ENCODE peak calls at places on chromosomes 16 and 17, in seven cellular contexts. One of them, this sample, is unnamed.

GRCh38 chr17:72590882-72591499 is 470.2 kb downstream of the SOX9 start:
- DNase-seq in colonic mucosa: peak
- DNase-seq in heart right ventricle: no peak
- DNase-seq in heart left ventricle: no peak
- DNase-seq in suprapubic skin: no peak
- DNase-seq in cardiac muscle cell: no peak
- DNase-seq in neural progenitor cell: no peak
- DNase-seq in this sample: no peak

GRCh38 chr17:28371245-28372202 is at the start of gene SARM1:
- DNase-seq in heart right ventricle: peak
- DNase-seq in heart left ventricle: peak
- DNase-seq in colonic mucosa: peak
- DNase-seq in suprapubic skin: peak
- DNase-seq in cardiac muscle cell: peak
- DNase-seq in neural progenitor cell: peak
- DNase-seq in this sample: peak

GRCh38 chr16:18041864-18042834 is 294.4 kb downstream of the NPIPA8 start:
- DNase-seq in colonic mucosa: peak
- DNase-seq in heart left ventricle: no peak
- DNase-seq in neural progenitor cell: no peak
- DNase-seq in suprapubic skin: no peak
- DNase-seq in heart right ventricle: no peak
- DNase-seq in cardiac muscle cell: no peak
- DNase-seq in this sample: no peak

GRCh38 chr16:13333336-13333735 is 431.9 kb downstream of the SHISA9 start:
- DNase-seq in neural progenitor cell: no peak
- DNase-seq in colonic mucosa: no peak
- DNase-seq in heart right ventricle: no peak
- DNase-seq in suprapubic skin: no peak
- DNase-seq in cardiac muscle cell: no peak
- DNase-seq in heart left ventricle: no peak
- DNase-seq in this sample: no peak

GRCh38 chr16:68257906-68258800 is 6.2 kb upstream of the SLC7A6 start:
- DNase-seq in colonic mucosa: peak
- DNase-seq in heart right ventricle: no peak
- DNase-seq in suprapubic skin: no peak
- DNase-seq in cardiac muscle cell: no peak
- DNase-seq in heart left ventricle: no peak
- DNase-seq in neural progenitor cell: no peak
- DNase-seq in this sample: no peak

GRCh38 chr16:73056383-73056782 is 8.5 kb upstream of the ZFHX3 start:
- DNase-seq in heart left ventricle: no peak
- DNase-seq in cardiac muscle cell: peak
- DNase-seq in heart right ventricle: no peak
- DNase-seq in colonic mucosa: no peak
- DNase-seq in neural progenitor cell: no peak
- DNase-seq in suprapubic skin: no peak
- DNase-seq in this sample: no peak

GRCh38 chr17:16872836-16873653 is 98.9 kb downstream of the TNFRSF13B start:
- DNase-seq in colonic mucosa: peak
- DNase-seq in suprapubic skin: peak
- DNase-seq in cardiac muscle cell: peak
- DNase-seq in neural progenitor cell: peak
- DNase-seq in heart right ventricle: peak
- DNase-seq in heart left ventricle: no peak
- DNase-seq in this sample: no peak

GRCh38 chr17:64278614-64279013 is 15.6 kb upstream of the TEX2 start:
- DNase-seq in heart left ventricle: no peak
- DNase-seq in neural progenitor cell: no peak
- DNase-seq in colonic mucosa: no peak
- DNase-seq in suprapubic skin: no peak
- DNase-seq in cardiac muscle cell: peak
- DNase-seq in heart right ventricle: no peak
- DNase-seq in this sample: peak

GRCh38 chr16:68396481-68396880 is 51.8 kb downstream of the SMPD3 start:
- DNase-seq in heart left ventricle: no peak
- DNase-seq in colonic mucosa: peak
- DNase-seq in suprapubic skin: no peak
- DNase-seq in neural progenitor cell: peak
- DNase-seq in heart right ventricle: no peak
- DNase-seq in cardiac muscle cell: peak
- DNase-seq in this sample: no peak

GRCh38 chr16:89920723-89921122 is 2.1 kb downstream of the MC1R start:
- DNase-seq in heart right ventricle: no peak
- DNase-seq in suprapubic skin: no peak
- DNase-seq in heart left ventricle: no peak
- DNase-seq in neural progenitor cell: no peak
- DNase-seq in colonic mucosa: no peak
- DNase-seq in cardiac muscle cell: no peak
- DNase-seq in this sample: no peak

GRCh38 chr16:27461483-27462171 is 59.7 kb downstream of the IL21R start:
- DNase-seq in colonic mucosa: no peak
- DNase-seq in cardiac muscle cell: no peak
- DNase-seq in suprapubic skin: no peak
- DNase-seq in neural progenitor cell: no peak
- DNase-seq in heart left ventricle: no peak
- DNase-seq in heart right ventricle: no peak
- DNase-seq in this sample: no peak

GRCh38 chr17:16940116-16940881 is 31.6 kb downstream of the TNFRSF13B start:
- DNase-seq in heart right ventricle: no peak
- DNase-seq in cardiac muscle cell: no peak
- DNase-seq in heart left ventricle: no peak
- DNase-seq in colonic mucosa: no peak
- DNase-seq in neural progenitor cell: peak
- DNase-seq in suprapubic skin: peak
- DNase-seq in this sample: peak

GRCh38 chr16:2597560-2597902 is 59.7 kb downstream of the PDPK1 start:
- DNase-seq in neural progenitor cell: no peak
- DNase-seq in cardiac muscle cell: no peak
- DNase-seq in heart right ventricle: no peak
- DNase-seq in suprapubic skin: no peak
- DNase-seq in heart left ventricle: no peak
- DNase-seq in colonic mucosa: no peak
- DNase-seq in this sample: no peak

GRCh38 chr17:19337712-19338023 is 24.9 kb downstream of the B9D1 start:
- DNase-seq in heart left ventricle: no peak
- DNase-seq in neural progenitor cell: no peak
- DNase-seq in heart right ventricle: no peak
- DNase-seq in colonic mucosa: no peak
- DNase-seq in cardiac muscle cell: peak
- DNase-seq in suprapubic skin: no peak
- DNase-seq in this sample: no peak

GRCh38 chr17:19335951-19336631 is 26.4 kb downstream of the B9D1 start:
- DNase-seq in heart right ventricle: no peak
- DNase-seq in suprapubic skin: no peak
- DNase-seq in colonic mucosa: no peak
- DNase-seq in heart left ventricle: no peak
- DNase-seq in cardiac muscle cell: no peak
- DNase-seq in neural progenitor cell: no peak
- DNase-seq in this sample: no peak

GRCh38 chr17:19336938-19337711 is 25.4 kb downstream of the B9D1 start:
- DNase-seq in heart right ventricle: no peak
- DNase-seq in cardiac muscle cell: no peak
- DNase-seq in suprapubic skin: no peak
- DNase-seq in heart left ventricle: no peak
- DNase-seq in neural progenitor cell: peak
- DNase-seq in colonic mucosa: no peak
- DNase-seq in this sample: no peak

GRCh38 chr17:19339341-19339815 is 23.1 kb downstream of the B9D1 start:
- DNase-seq in neural progenitor cell: no peak
- DNase-seq in heart right ventricle: no peak
- DNase-seq in cardiac muscle cell: no peak
- DNase-seq in heart left ventricle: no peak
- DNase-seq in colonic mucosa: no peak
- DNase-seq in suprapubic skin: no peak
- DNase-seq in this sample: no peak

DNA sequence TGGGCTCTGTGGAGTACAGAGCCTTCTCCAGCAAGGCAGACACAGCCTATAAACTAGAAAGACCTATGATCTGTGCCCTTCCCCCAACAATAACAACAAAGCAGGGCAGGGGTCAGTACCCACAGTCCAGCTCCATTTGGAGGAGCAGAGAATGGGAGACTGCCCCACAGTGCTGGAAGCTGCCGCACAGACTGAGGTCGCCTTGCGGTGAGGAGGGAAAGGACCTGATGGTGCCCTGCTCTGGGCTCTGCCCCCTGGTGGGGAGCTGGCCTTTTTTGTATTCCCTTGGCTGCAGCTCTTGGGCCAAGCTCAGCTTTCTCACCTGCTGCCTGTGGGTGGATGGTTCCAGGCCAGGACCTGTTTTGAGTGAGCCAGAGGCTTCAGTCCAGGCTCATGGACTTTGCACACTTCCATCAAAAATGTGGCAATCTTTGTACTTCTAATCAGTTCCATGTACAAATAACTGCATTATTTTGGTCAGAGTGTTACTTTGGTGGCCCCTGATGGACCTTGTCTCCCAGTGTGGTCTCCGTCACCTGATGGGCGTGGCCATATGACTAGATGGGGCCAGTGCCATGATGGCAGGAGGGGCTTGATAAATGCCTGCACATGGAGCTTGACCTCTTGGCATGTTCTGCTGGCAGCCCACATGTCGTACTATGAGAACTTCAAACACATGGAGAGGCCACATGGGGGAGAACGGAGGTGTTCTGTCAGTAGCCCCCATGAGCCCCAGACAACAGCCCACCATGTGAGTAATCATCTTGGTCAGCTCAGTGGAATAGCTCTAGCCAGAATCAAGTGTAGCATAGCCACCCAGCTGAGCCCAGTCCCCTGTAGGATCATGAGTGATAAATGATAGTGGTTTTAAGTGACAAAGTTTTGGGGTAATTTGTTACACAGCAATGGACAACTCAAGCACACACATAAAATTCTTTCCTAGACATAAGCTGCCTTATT is 24.2 kb downstream of the B9D1 start:
- DNase-seq in heart right ventricle: peak
- DNase-seq in cardiac muscle cell: peak
- DNase-seq in suprapubic skin: no peak
- DNase-seq in colonic mucosa: peak
- DNase-seq in neural progenitor cell: peak
- DNase-seq in heart left ventricle: peak
- DNase-seq in this sample: no peak
- TF ChIP-seq CTCF in heart right ventricle: peak
- TF ChIP-seq CTCF in cardiac muscle cell: peak
- TF ChIP-seq CTCF in suprapubic skin: peak
- TF ChIP-seq CTCF in colonic mucosa: peak
- TF ChIP-seq CTCF in neural progenitor cell: peak
- TF ChIP-seq CTCF in heart left ventricle: peak
- TF ChIP-seq CTCF in this sample: no peak

DNA sequence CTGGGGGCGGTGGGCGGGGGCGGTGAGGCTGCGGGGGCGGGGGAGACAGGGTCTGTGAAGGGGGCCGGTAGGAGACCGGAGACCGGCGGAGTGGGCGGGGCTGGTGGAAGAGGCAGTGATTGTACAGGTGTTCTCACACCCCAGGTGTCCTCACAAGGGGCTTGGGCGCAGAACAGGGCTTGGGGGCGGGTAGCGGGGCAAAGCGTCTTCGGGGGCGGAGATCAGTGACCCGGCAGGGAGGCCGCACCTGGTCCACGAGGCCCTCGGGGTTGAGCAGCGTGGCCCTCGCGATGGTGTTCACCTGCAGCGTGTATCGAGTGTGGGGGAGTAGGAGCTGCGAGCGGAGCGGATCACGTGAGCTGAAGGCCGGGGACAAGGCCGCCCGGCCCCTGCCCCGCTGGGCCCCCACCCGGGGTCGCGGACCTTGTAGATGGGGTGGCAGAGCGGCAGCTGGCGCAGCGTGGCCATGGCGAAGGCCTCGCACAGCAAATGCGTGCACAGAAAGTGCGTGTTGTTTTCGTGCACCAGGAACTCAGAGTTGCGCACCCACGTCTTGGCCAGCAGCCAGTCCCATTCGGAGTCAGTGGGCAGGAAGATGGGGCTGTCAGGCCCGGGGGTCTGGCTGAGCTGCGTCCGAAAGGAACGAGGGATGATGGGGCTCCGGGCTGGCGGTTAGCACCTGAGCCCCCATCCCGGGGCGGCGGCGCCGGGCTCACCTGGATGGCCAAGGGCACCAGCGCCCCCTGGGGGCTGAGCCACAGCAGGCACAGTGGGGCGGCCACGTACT is 8.5 kb downstream of the ALOXE3 start:
- DNase-seq in heart left ventricle: peak
- DNase-seq in neural progenitor cell: peak
- DNase-seq in cardiac muscle cell: peak
- DNase-seq in suprapubic skin: no peak
- DNase-seq in colonic mucosa: peak
- DNase-seq in heart right ventricle: peak
- DNase-seq in this sample: peak
- TF ChIP-seq CTCF in heart left ventricle: peak
- TF ChIP-seq CTCF in neural progenitor cell: peak
- TF ChIP-seq CTCF in cardiac muscle cell: peak
- TF ChIP-seq CTCF in suprapubic skin: peak
- TF ChIP-seq CTCF in colonic mucosa: peak
- TF ChIP-seq CTCF in heart right ventricle: peak
- TF ChIP-seq CTCF in this sample: no peak

GRCh38 chr17:35769895-35770486 is 9.3 kb downstream of the C17orf50 start:
- DNase-seq in cardiac muscle cell: no peak
- DNase-seq in heart right ventricle: no peak
- DNase-seq in colonic mucosa: no peak
- DNase-seq in heart left ventricle: no peak
- DNase-seq in suprapubic skin: no peak
- DNase-seq in neural progenitor cell: no peak
- DNase-seq in this sample: no peak
- TF ChIP-seq CTCF in cardiac muscle cell: peak
- TF ChIP-seq CTCF in heart right ventricle: peak
- TF ChIP-seq CTCF in colonic mucosa: no peak
- TF ChIP-seq CTCF in heart left ventricle: peak
- TF ChIP-seq CTCF in suprapubic skin: no peak
- TF ChIP-seq CTCF in neural progenitor cell: peak
- TF ChIP-seq CTCF in this sample: no peak

DNA sequence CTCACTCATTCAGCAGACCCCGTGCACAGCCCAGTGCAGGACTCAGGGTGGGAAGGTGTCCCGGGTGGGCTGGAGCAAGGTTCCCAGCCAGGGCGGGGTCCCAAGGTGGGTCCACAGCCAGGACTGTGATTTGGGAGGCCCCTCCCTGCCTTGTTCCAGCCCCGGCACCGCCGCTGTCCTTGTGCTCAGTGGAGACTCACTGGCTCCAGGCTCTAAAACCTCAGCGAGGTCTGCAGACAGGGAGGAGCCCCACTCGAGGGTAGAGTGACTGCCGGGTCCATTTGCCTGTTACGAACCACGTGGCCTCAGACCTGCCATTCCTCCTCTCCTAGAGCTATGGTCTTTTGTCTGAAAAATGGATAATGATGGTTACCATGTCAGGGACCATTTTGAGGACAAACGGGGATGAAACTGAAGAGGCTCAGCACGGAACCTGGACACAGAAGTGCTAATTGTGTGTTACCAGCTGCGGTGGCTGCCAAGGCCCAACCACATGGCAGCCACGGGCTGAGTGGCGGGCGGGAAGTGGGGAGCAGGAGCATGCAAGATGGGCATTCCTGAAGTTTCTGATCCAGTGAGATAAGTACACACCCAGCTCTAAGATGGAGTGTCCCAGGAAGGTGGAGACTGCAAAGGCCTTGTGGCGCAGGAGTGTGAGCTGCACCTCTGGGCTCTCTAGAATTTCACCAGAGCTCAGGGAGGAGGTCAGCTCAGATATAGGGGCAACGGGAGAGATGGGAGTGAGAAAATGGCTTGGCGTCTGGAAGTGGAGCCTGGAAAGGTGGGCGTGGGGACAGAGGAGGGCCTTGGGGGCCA is 317.6 kb downstream of the SEC14L1 start:
- DNase-seq in suprapubic skin: no peak
- DNase-seq in neural progenitor cell: no peak
- DNase-seq in cardiac muscle cell: no peak
- DNase-seq in heart left ventricle: no peak
- DNase-seq in colonic mucosa: no peak
- DNase-seq in heart right ventricle: no peak
- DNase-seq in this sample: no peak
- TF ChIP-seq CTCF in suprapubic skin: no peak
- TF ChIP-seq CTCF in neural progenitor cell: no peak
- TF ChIP-seq CTCF in cardiac muscle cell: no peak
- TF ChIP-seq CTCF in heart left ventricle: no peak
- TF ChIP-seq CTCF in colonic mucosa: no peak
- TF ChIP-seq CTCF in heart right ventricle: no peak
- TF ChIP-seq CTCF in this sample: no peak